ENCODE peak calls at places on chromosome 22, in four cellular contexts. C is transverse colon, N is kidney epithelial cell, T is tibial nerve. X is an unnamed sample.

GRCh38 chr22:33332538-33332937 is 274.4 kb upstream of the SYN3 start:
- DNase-seq in T (no peak), C (peak; percentile 57), N (no peak), X (no peak)

GRCh38 chr22:45201678-45202332 is 38.1 kb downstream of the NUP50 start:
- DNase-seq in N (no peak), C (no peak), T (no peak), X (peak; percentile 99)

GRCh38 chr22:17578129-17578754 is 14.9 kb downstream of the SLC25A18 start:
- DNase-seq in N (no peak), C (peak; percentile 53), T (peak; percentile 47), X (peak; percentile 37)

GRCh38 chr22:27801197-27801615 is 350 bp downstream of the MN1 start:
- DNase-seq in T (no peak), C (peak; percentile 30), N (no peak), X (peak; percentile 45)

GRCh38 chr22:45210174-45210573 is 30.5 kb downstream of the KIAA0930 start:
- DNase-seq in T (no peak), N (no peak), C (no peak), X (no peak)

GRCh38 chr22:44085743-44086741 is 61.9 kb downstream of the PARVB start:
- DNase-seq in C (peak; percentile 72), N (peak; percentile 56), T (peak; percentile 48), X (peak; percentile 55)

GRCh38 chr22:32069579-32070372 is 26.7 kb downstream of the SLC5A1 start:
- DNase-seq in N (no peak), T (no peak), C (no peak), X (no peak)

GRCh38 chr22:20567993-20568417 is 60.6 kb downstream of the MED15 start:
- DNase-seq in N (no peak), T (no peak), C (no peak), X (peak; percentile 81)

GRCh38 chr22:41683616-41684015 is 5.1 kb downstream of the SNU13 start:
- DNase-seq in T (no peak), C (no peak), N (no peak), X (no peak)

GRCh38 chr22:23269441-23270211 is 89.3 kb downstream of the BCR start:
- DNase-seq in N (no peak), T (no peak), C (no peak), X (no peak)

GRCh38 chr22:30705710-30706651 is 11.3 kb downstream of the OSBP2 start:
- DNase-seq in C (peak; percentile 22), N (no peak), T (no peak), X (no peak)

GRCh38 chr22:18023509-18024275 is 669 bp downstream of the MICAL3 start:
- DNase-seq in T (peak; percentile 75), C (peak; percentile 90), N (no peak), X (peak; percentile 84)

GRCh38 chr22:20650294-20651207 is 123.4 kb upstream of the SERPIND1 start:
- DNase-seq in C (no peak), N (no peak), T (no peak), X (peak; percentile 19)

GRCh38 chr22:21837184-21837979 is 30.1 kb downstream of the MAPK1 start:
- DNase-seq in N (peak; percentile 69), T (no peak), C (no peak), X (peak; percentile 76)

GRCh38 chr22:41021655-41022454 is 70.5 kb upstream of the EP300 start:
- DNase-seq in C (peak; percentile 81), T (peak; percentile 63), N (no peak), X (peak; percentile 61)

GRCh38 chr22:30922151-30922611 is 46.4 kb downstream of the MORC2 start:
- DNase-seq in C (peak; percentile 62), N (peak; percentile 2), T (no peak), X (peak; percentile 68)

GRCh38 chr22:23219317-23219716 is 39.0 kb downstream of the BCR start:
- DNase-seq in T (no peak), C (no peak), N (no peak), X (no peak)

GRCh38 chr22:23278883-23279675 is 98.8 kb downstream of the BCR start:
- DNase-seq in N (no peak), C (peak; percentile 81), T (no peak), X (no peak)

GRCh38 chr22:31269892-31270574 is 22.3 kb downstream of the PIK3IP1 start:
- DNase-seq in T (no peak), C (no peak), N (no peak), X (no peak)

GRCh38 chr22:27987557-27987956 is 68.5 kb upstream of the PITPNB start:
- DNase-seq in N (peak; percentile 56), C (no peak), T (no peak), X (peak; percentile 68)

GRCh38 chr22:40396882-40397281 is 26.5 kb downstream of the SGSM3 start:
- DNase-seq in N (peak; percentile 69), T (no peak), C (peak; percentile 85), X (peak; percentile 88)

GRCh38 chr22:23097412-23098229 is 27.3 kb downstream of the GNAZ start:
- DNase-seq in N (no peak), C (no peak), T (no peak), X (no peak)

GRCh38 chr22:11613898-11614755 is 3913.9 kb upstream of the OR11H1 start:
- DNase-seq in N (no peak), C (no peak), T (no peak), X (no peak)

GRCh38 chr22:30245985-30246901 is at the start of gene LIF:
- DNase-seq in C (peak; percentile 52), N (no peak), T (no peak), X (peak; percentile 72)

GRCh38 chr22:23065495-23066122 is 4.7 kb upstream of the GNAZ start:
- DNase-seq in C (no peak), N (no peak), T (no peak), X (no peak)

GRCh38 chr22:19962909-19963806 is 21.5 kb upstream of the TXNRD2 start:
- DNase-seq in C (peak; percentile 93), T (no peak), N (no peak), X (peak; percentile 56)

GRCh38 chr22:32206774-32207758 is 2.2 kb upstream of the RFPL2 start:
- DNase-seq in C (peak; percentile 46), T (no peak), N (no peak), X (peak; percentile 5)

GRCh38 chr22:41197808-41198585 is 7.1 kb upstream of the L3MBTL2 start:
- DNase-seq in N (no peak), T (no peak), C (peak; percentile 56), X (peak; percentile 35)

GRCh38 chr22:32752868-32753520 is 48.5 kb upstream of the TIMP3 start:
- DNase-seq in T (no peak), C (no peak), N (no peak), X (peak; percentile 70)

GRCh38 chr22:17303840-17304779 is 65.2 kb upstream of the CECR2 start:
- DNase-seq in N (no peak), C (peak; percentile 21), T (no peak), X (no peak)

GRCh38 chr22:23109441-23109978 is 32.3 kb downstream of the RSPH14 start:
- DNase-seq in C (no peak), N (no peak), T (no peak), X (no peak)

GRCh38 chr22:47303161-47303890 is 540.9 kb downstream of the TBC1D22A start:
- DNase-seq in C (no peak), N (no peak), T (no peak), X (no peak)

GRCh38 chr22:47307326-47307725 is 544.9 kb downstream of the TBC1D22A start:
- DNase-seq in T (no peak), C (no peak), N (no peak), X (peak; percentile 38)

GRCh38 chr22:47304854-47305253 is 542.4 kb downstream of the TBC1D22A start:
- DNase-seq in T (no peak), N (no peak), C (no peak), X (no peak)

GRCh38 chr22:47301820-47302475 is 539.5 kb downstream of the TBC1D22A start:
- DNase-seq in T (no peak), N (no peak), C (no peak), X (no peak)

GRCh38 chr22:47304191-47304831 is 541.9 kb downstream of the TBC1D22A start:
- DNase-seq in T (no peak), C (no peak), N (no peak), X (no peak)
- TF ChIP-seq CTCF in T (no peak), C (no peak), N (no peak), X (no peak)

GRCh38 chr22:48084041-48084748 is 1321.7 kb downstream of the TBC1D22A start:
- DNase-seq in N (no peak), T (no peak), C (no peak), X (no peak)
- H3K4me3 ChIP-seq in N (no peak overlapping the region), T (no peak overlapping the region), C (no peak overlapping the region), X (no peak overlapping the region)

GRCh38 chr22:46764140-46764680 is 1.8 kb downstream of the TBC1D22A start:
- DNase-seq in C (no peak), N (no peak), T (no peak), X (no peak)

GRCh38 chr22:46763051-46763705 is 728 bp downstream of the TBC1D22A start:
- DNase-seq in T (peak; percentile 51), N (no peak), C (peak; percentile 68), X (peak; percentile 36)

GRCh38 chr22:46762238-46763050 is at the start of gene TBC1D22A:
- DNase-seq in C (peak; percentile 96), T (peak; percentile 94), N (peak; percentile 67), X (peak; percentile 95)

GRCh38 chr22:46761017-46761416 is 1.4 kb upstream of the TBC1D22A start:
- DNase-seq in T (no peak), N (no peak), C (no peak), X (no peak)

GRCh38 chr22:46761539-46762237 is 762 bp upstream of the TBC1D22A start:
- DNase-seq in T (no peak), C (no peak), N (no peak), X (no peak)
- TF ChIP-seq CTCF in T (no peak), C (no peak), N (no peak), X (no peak)

DNA sequence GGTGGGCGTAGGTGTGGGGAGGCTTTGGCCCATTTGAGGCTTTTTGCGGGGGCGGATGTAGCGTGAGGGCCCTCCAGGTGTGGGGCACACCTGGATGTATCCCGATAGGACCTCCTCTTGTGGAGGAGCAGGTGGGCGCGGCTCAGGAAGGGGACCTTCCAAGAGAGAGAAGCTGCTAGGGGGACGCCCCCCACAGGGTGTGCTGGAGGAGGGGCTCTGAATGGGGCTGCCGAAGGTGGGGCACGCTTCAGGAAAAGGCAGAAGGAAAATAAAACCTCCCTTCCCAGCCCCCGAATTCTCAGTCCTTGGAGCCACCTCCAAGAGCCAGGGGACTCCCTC is 621 bp downstream of the SGSM1 start:
- DNase-seq in T (no peak), C (no peak), N (no peak), X (no peak)
- H3K4me3 ChIP-seq in T (peak overlapping the region; percentile 56), C (peak overlapping the region; percentile 68), N (no peak overlapping the region), X (no peak overlapping the region)

DNA sequence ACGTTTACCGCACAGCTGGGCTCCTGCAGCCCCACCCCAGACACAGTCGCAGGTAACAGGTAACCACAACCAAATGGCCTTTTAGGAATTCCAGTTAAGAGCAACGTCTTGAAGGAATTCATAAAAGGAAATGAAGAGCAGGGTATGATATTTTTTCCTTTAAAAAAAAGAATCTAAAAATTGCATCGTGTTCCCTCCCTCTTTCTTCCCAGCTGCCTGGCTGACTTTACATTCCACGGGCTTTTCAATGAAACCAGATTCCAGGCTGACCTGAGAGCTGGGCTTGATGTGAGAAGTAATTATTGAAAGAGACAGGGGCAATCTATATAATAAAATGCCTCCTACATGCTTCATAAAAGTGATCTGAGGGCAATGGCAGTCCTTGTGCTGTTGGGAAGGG is 57.3 kb upstream of the EIF3D start:
- DNase-seq in N (no peak), C (no peak), T (no peak), X (no peak)
- TF ChIP-seq CTCF in N (no peak), C (no peak), T (no peak), X (no peak)

GRCh38 chr22:50486561-50487289 is at the start of gene MIOX:
- DNase-seq in C (no peak), T (no peak), N (no peak), X (no peak)
- H3K4me3 ChIP-seq in C (no peak within 1 kb of the TSS), T (no peak within 1 kb of the TSS), N (no peak within 1 kb of the TSS), X (no peak within 1 kb of the TSS)

GRCh38 chr22:39282642-39283311 is 36.6 kb downstream of the RPL3 start:
- DNase-seq in C (no peak), N (no peak), T (no peak), X (no peak)
- TF ChIP-seq CTCF in C (no peak), N (no peak), T (no peak), X (no peak)